ENCODE peak calls at places on chromosome 5, in six cellular contexts. O is HCT116, F is GM12878, K is K562, C is HepG2, S is H1. N is an unnamed sample.

GRCh38 chr5:107669543-107670027 is 1.2 kb downstream of the EFNA5 start:
- DNase-seq in O (no peak), F (no peak), K (no peak), C (no peak), S (no peak), N (peak; percentile 8)

GRCh38 chr5:132183723-132184122 is 43.9 kb downstream of the P4HA2 start:
- DNase-seq in O (no peak), F (no peak), K (no peak), C (no peak), S (no peak), N (no peak)

GRCh38 chr5:90359073-90359804 is 50.3 kb downstream of the CETN3 start:
- DNase-seq in O (no peak), F (no peak), K (no peak), C (no peak), S (no peak), N (no peak)

GRCh38 chr5:95029569-95030366 is 255.1 kb downstream of the MCTP1 start:
- DNase-seq in O (no peak), F (peak; percentile 56), K (no peak), C (no peak), S (no peak), N (no peak)

GRCh38 chr5:68252678-68253520 is 37.3 kb downstream of the PIK3R1 start:
- DNase-seq in O (peak; percentile 46), F (no peak), K (peak; percentile 52), C (peak; percentile 63), S (peak; percentile 27), N (peak; percentile 40)

GRCh38 chr5:40666657-40667056 is 13.1 kb upstream of the PTGER4 start:
- DNase-seq in O (no peak), F (no peak), K (no peak), C (no peak), S (no peak), N (no peak)

GRCh38 chr5:8843766-8844165 is 702.1 kb downstream of the SEMA5A start:
- DNase-seq in O (no peak), F (no peak), K (no peak), C (no peak), S (no peak), N (no peak)

GRCh38 chr5:112917453-112918005 is 4.5 kb downstream of the REEP5 start:
- DNase-seq in O (no peak), F (no peak), K (peak; percentile 42), C (peak; percentile 28), S (no peak), N (no peak)

GRCh38 chr5:59503223-59503622 is 390.3 kb downstream of the PDE4D start:
- DNase-seq in O (no peak), F (no peak), K (no peak), C (no peak), S (no peak), N (no peak)

GRCh38 chr5:112492291-112492690 is 73.2 kb upstream of the EPB41L4A start:
- DNase-seq in O (peak; percentile 57), F (peak; percentile 12), K (peak; percentile 67), C (peak; percentile 19), S (peak; percentile 27), N (peak; percentile 42)

GRCh38 chr5:374631-375335 is 53.3 kb downstream of the AHRR start:
- DNase-seq in O (no peak), F (no peak), K (no peak), C (no peak), S (no peak), N (no peak)

GRCh38 chr5:173888473-173889135 is 455 bp downstream of the CPEB4 start:
- DNase-seq in O (no peak), F (no peak), K (peak; percentile 50), C (no peak), S (no peak), N (no peak)

GRCh38 chr5:80245986-80246781 is 9.7 kb downstream of the SERINC5 start:
- DNase-seq in O (no peak), F (no peak), K (no peak), C (peak; percentile 69), S (no peak), N (peak; percentile 66)

GRCh38 chr5:78893959-78894676 is 91.0 kb downstream of the ARSB start:
- DNase-seq in O (no peak), F (no peak), K (no peak), C (no peak), S (no peak), N (no peak)

GRCh38 chr5:14487896-14488570 is 93.6 kb upstream of the OTULINL start:
- DNase-seq in O (no peak), F (no peak), K (no peak), C (no peak), S (no peak), N (no peak)

GRCh38 chr5:111069839-111070238 is 1.7 kb upstream of the TSLP start:
- DNase-seq in O (no peak), F (no peak), K (no peak), C (no peak), S (no peak), N (no peak)

GRCh38 chr5:2989517-2989916 is 238.0 kb upstream of the IRX2 start:
- DNase-seq in O (no peak), F (no peak), K (no peak), C (no peak), S (no peak), N (no peak)

GRCh38 chr5:131984945-131985665 is 26.4 kb downstream of the ACSL6 start:
- DNase-seq in O (no peak), F (no peak), K (no peak), C (no peak), S (no peak), N (no peak)

GRCh38 chr5:148372331-148372730 is 11.4 kb upstream of the FBXO38 start:
- DNase-seq in O (no peak), F (no peak), K (no peak), C (no peak), S (no peak), N (no peak)

GRCh38 chr5:148372883-148373282 is 10.9 kb upstream of the FBXO38 start:
- DNase-seq in O (no peak), F (no peak), K (no peak), C (no peak), S (no peak), N (no peak)

GRCh38 chr5:148376198-148376597 is 7.6 kb upstream of the FBXO38 start:
- DNase-seq in O (no peak), F (no peak), K (no peak), C (no peak), S (no peak), N (no peak)

GRCh38 chr5:148378670-148379069 is 5.1 kb upstream of the FBXO38 start:
- DNase-seq in O (no peak), F (no peak), K (no peak), C (no peak), S (no peak), N (no peak)

GRCh38 chr5:148374693-148375360 is 8.9 kb upstream of the FBXO38 start:
- DNase-seq in O (peak; percentile 45), F (no peak), K (peak; percentile 58), C (peak; percentile 72), S (peak; percentile 29), N (peak; percentile 59)
- TF ChIP-seq ZNF274 in O (no peak), F (no peak), K (no peak), C (no peak), S (no peak), N (no peak)

GRCh38 chr5:139733289-139733688 is 62.3 kb upstream of the PSD2 start:
- DNase-seq in O (no peak), F (no peak), K (no peak), C (no peak), S (no peak), N (no peak)
- TF ChIP-seq ZNF274 in O (no peak), F (no peak), K (no peak), C (no peak), S (no peak), N (no peak)

GRCh38 chr5:38157024-38157423 is 101.3 kb upstream of the EGFLAM start:
- DNase-seq in O (no peak), F (no peak), K (no peak), C (no peak), S (no peak), N (no peak)
- TF ChIP-seq ZNF274 in O (no peak), F (no peak), K (no peak), C (no peak), S (no peak), N (no peak)

GRCh38 chr5:145987871-145988270 is 51.5 kb downstream of the SH3RF2 start:
- DNase-seq in O (no peak), F (no peak), K (no peak), C (no peak), S (no peak), N (no peak)

GRCh38 chr5:145990077-145990653 is 53.8 kb downstream of the SH3RF2 start:
- DNase-seq in O (no peak), F (no peak), K (no peak), C (no peak), S (no peak), N (no peak)

GRCh38 chr5:145991044-145991575 is 54.7 kb downstream of the SH3RF2 start:
- DNase-seq in O (no peak), F (no peak), K (no peak), C (no peak), S (no peak), N (no peak)

GRCh38 chr5:145989428-145989827 is 53.0 kb downstream of the SH3RF2 start:
- DNase-seq in O (no peak), F (no peak), K (no peak), C (no peak), S (no peak), N (no peak)

GRCh38 chr5:145988993-145989392 is 52.6 kb downstream of the SH3RF2 start:
- DNase-seq in O (no peak), F (no peak), K (no peak), C (no peak), S (no peak), N (no peak)
- TF ChIP-seq ZNF274 in O (no peak), F (no peak), K (no peak), C (no peak), S (no peak), N (no peak)

GRCh38 chr5:138692370-138692769 is 60.9 kb upstream of the CTNNA1 start:
- DNase-seq in O (no peak), F (no peak), K (no peak), C (no peak), S (no peak), N (no peak)

GRCh38 chr5:138685052-138685755 is 68.0 kb upstream of the CTNNA1 start:
- DNase-seq in O (no peak), F (no peak), K (no peak), C (no peak), S (no peak), N (no peak)

GRCh38 chr5:138686668-138687067 is 66.6 kb upstream of the CTNNA1 start:
- DNase-seq in O (no peak), F (no peak), K (no peak), C (no peak), S (no peak), N (no peak)
- TF ChIP-seq ZNF274 in O (no peak), F (no peak), K (no peak), C (no peak), S (no peak), N (no peak)